ENCODE peak calls at places on chromosomes 3 and 15, in five cellular contexts. I, V, C, D and Y are unnamed samples.
A peak's percentile ranks its signal among the peaks of the same experiment; 100 is the strongest.

GRCh38 chr15:88194162-88194561 is 62.4 kb downstream of the NTRK3 start:
- DNase-seq in I (no peak), V (no peak), C (no peak), D (no peak), Y (no peak)

GRCh38 chr15:99105516-99106341 is 849 bp downstream of the SYNM start:
- DNase-seq in I (peak; percentile 64), V (no peak), C (peak; percentile 3), D (peak; percentile 55), Y (peak; percentile 62)

GRCh38 chr3:60920519-60920918 is 330.7 kb downstream of the FHIT start:
- DNase-seq in I (no peak), V (no peak), C (no peak), D (peak; percentile 4), Y (no peak)

GRCh38 chr3:107738486-107739183 is 215.9 kb downstream of the BBX start:
- DNase-seq in I (no peak), V (no peak), C (no peak), D (no peak), Y (no peak)

GRCh38 chr3:50550079-50550736 is 17.3 kb downstream of the C3orf18 start:
- DNase-seq in I (peak; percentile 46), V (peak; percentile 36), C (no peak), D (peak; percentile 31), Y (peak; percentile 79)

GRCh38 chr3:55485208-55485791 is 1.8 kb downstream of the WNT5A start:
- DNase-seq in I (peak; percentile 80), V (peak; percentile 24), C (peak; percentile 68), D (peak; percentile 65), Y (peak; percentile 90)

GRCh38 chr15:60844431-60845174 is 365.7 kb upstream of the ICE2 start:
- DNase-seq in I (no peak), V (no peak), C (no peak), D (no peak), Y (no peak)

GRCh38 chr15:45186771-45187577 is 792 bp downstream of the SHF start:
- DNase-seq in I (no peak), V (peak; percentile 28), C (no peak), D (no peak), Y (peak; percentile 39)

GRCh38 chr3:179446501-179446900 is 4.8 kb downstream of the GNB4 start:
- DNase-seq in I (peak; percentile 27), V (peak; percentile 27), C (no peak), D (peak; percentile 31), Y (peak; percentile 17)

GRCh38 chr3:150497956-150498355 is 48.3 kb downstream of the SERP1 start:
- DNase-seq in I (peak; percentile 42), V (no peak), C (peak; percentile 6), D (peak; percentile 23), Y (no peak)

GRCh38 chr15:62883938-62884479 is 158.5 kb upstream of the TPM1 start:
- DNase-seq in I (no peak), V (no peak), C (no peak), D (no peak), Y (no peak)

GRCh38 chr3:78066287-78066686 is 1026.4 kb downstream of the ROBO2 start:
- DNase-seq in I (no peak), V (no peak), C (no peak), D (no peak), Y (no peak)

GRCh38 chr15:45521596-45522167 is 873 bp downstream of the SLC30A4 start:
- DNase-seq in I (peak; percentile 29), V (peak; percentile 54), C (no peak), D (peak; percentile 31), Y (no peak)

GRCh38 chr3:53402323-53402722 is 55.0 kb upstream of the DCP1A start:
- DNase-seq in I (no peak), V (no peak), C (no peak), D (no peak), Y (no peak)

GRCh38 chr3:48798998-48799397 is 48.7 kb downstream of the PRKAR2A start:
- DNase-seq in I (no peak), V (peak; percentile 16), C (no peak), D (no peak), Y (no peak)

GRCh38 chr15:60091150-60091549 is 87.0 kb downstream of the FOXB1 start:
- DNase-seq in I (peak; percentile 70), V (peak; percentile 51), C (peak; percentile 42), D (peak; percentile 81), Y (no peak)

GRCh38 chr3:156668073-156668763 is 6.2 kb upstream of the TIPARP start:
- DNase-seq in I (no peak), V (no peak), C (no peak), D (no peak), Y (no peak)

GRCh38 chr15:89051875-89052274 is 36.4 kb upstream of the ABHD2 start:
- DNase-seq in I (no peak), V (peak; percentile 12), C (no peak), D (no peak), Y (no peak)

GRCh38 chr3:88031543-88032148 is 27.2 kb downstream of the CGGBP1 start:
- DNase-seq in I (peak; percentile 40), V (no peak), C (no peak), D (peak; percentile 71), Y (no peak)

GRCh38 chr3:127690823-127691452 is 18.2 kb downstream of the ABTB1 start:
- DNase-seq in I (peak; percentile 57), V (peak; percentile 59), C (no peak), D (peak; percentile 80), Y (peak; percentile 68)

GRCh38 chr3:152719264-152719663 is 115.7 kb upstream of the P2RY1 start:
- DNase-seq in I (peak; percentile 25), V (no peak), C (no peak), D (peak; percentile 57), Y (no peak)